ENCODE peak calls at places on chromosomes 12 and 14, in ten cellular contexts. N is HCT116, V is body of pancreas, I is A549, G is ovary, T is spleen, U is gastrocnemius medialis, F is suprapubic skin, R is uterus, H is stomach. B is an unnamed sample.
A peak's percentile ranks its signal among the peaks of the same experiment; 100 is the strongest.

GRCh38 chr12:29168000-29168399 is 18.9 kb downstream of the FAR2 start:
- DNase-seq in N (no peak), V (no peak), I (no peak), G (no peak), T (no peak), U (no peak), F (no peak), R (no peak), H (no peak), B (peak; percentile 69)

GRCh38 chr12:104827587-104827986 is 130.5 kb downstream of the SLC41A2 start:
- DNase-seq in N (no peak), V (no peak), I (no peak), G (no peak), T (no peak), U (no peak), F (no peak), R (no peak), H (no peak), B (no peak)

GRCh38 chr14:73462815-73463214 is 4.5 kb upstream of the NUMB start:
- DNase-seq in N (no peak), V (no peak), I (no peak), G (no peak), T (no peak), U (no peak), F (no peak), R (no peak), H (no peak), B (no peak)

GRCh38 chr14:35336171-35337073 is 44.2 kb downstream of the PSMA6 start:
- DNase-seq in N (no peak), V (peak; percentile 91), I (peak; percentile 89), G (peak; percentile 98), T (peak; percentile 92), U (peak; percentile 91), F (peak; percentile 92), R (peak; percentile 98), H (peak; percentile 94), B (peak; percentile 93)

GRCh38 chr14:68598621-68599447 is 194.0 kb downstream of the ZFP36L1 start:
- DNase-seq in N (peak; percentile 97), V (peak; percentile 89), I (peak; percentile 92), G (peak; percentile 76), T (peak; percentile 86), U (peak; percentile 59), F (peak; percentile 81), R (peak; percentile 66), H (peak; percentile 80), B (peak; percentile 75)

GRCh38 chr12:12883369-12884001 is 7.9 kb upstream of the GPRC5A start:
- DNase-seq in N (no peak), V (no peak), I (peak; percentile 31), G (no peak), T (no peak), U (no peak), F (no peak), R (no peak), H (peak; percentile 47), B (no peak)

GRCh38 chr14:59215353-59215752 is 26.9 kb downstream of the DAAM1 start:
- DNase-seq in N (no peak), V (peak; percentile 82), I (no peak), G (peak; percentile 36), T (no peak), U (peak; percentile 81), F (peak; percentile 84), R (peak; percentile 77), H (peak; percentile 85), B (no peak)

GRCh38 chr12:85363382-85364190 is 83.6 kb downstream of the ALX1 start:
- DNase-seq in N (no peak), V (no peak), I (no peak), G (peak; percentile 16), T (no peak), U (no peak), F (no peak), R (no peak), H (no peak), B (no peak)

GRCh38 chr14:105999361-106000028 is 473.1 kb downstream of the TMEM121 start:
- DNase-seq in N (peak; percentile 24), V (peak; percentile 59), I (no peak), G (peak; percentile 22), T (peak; percentile 87), U (no peak), F (no peak), R (no peak), H (peak; percentile 68), B (no peak)

GRCh38 chr12:19520646-19521045 is 81.4 kb downstream of the AEBP2 start:
- DNase-seq in N (no peak), V (no peak), I (no peak), G (no peak), T (no peak), U (no peak), F (no peak), R (no peak), H (no peak), B (no peak)

GRCh38 chr12:114681149-114681849 is 2.7 kb downstream of the TBX3 start:
- DNase-seq in N (no peak), V (no peak), I (no peak), G (no peak), T (no peak), U (no peak), F (no peak), R (no peak), H (no peak), B (no peak)

GRCh38 chr12:14959463-14959862 is 1.9 kb downstream of the ARHGDIB start:
- DNase-seq in N (no peak), V (no peak), I (no peak), G (no peak), T (no peak), U (no peak), F (no peak), R (no peak), H (no peak), B (no peak)

GRCh38 chr12:39763071-39763893 is 143.7 kb upstream of the ABCD2 start:
- DNase-seq in N (no peak), V (no peak), I (no peak), G (no peak), T (no peak), U (no peak), F (no peak), R (no peak), H (no peak), B (no peak)

GRCh38 chr12:4518106-4518728 is 20.5 kb upstream of the RAD51AP1 start:
- DNase-seq in N (peak; percentile 16), V (no peak), I (no peak), G (no peak), T (no peak), U (no peak), F (no peak), R (no peak), H (no peak), B (no peak)

GRCh38 chr14:55446833-55447232 is 6.4 kb upstream of the TBPL2 start:
- DNase-seq in N (peak; percentile 69), V (no peak), I (no peak), G (peak; percentile 29), T (no peak), U (no peak), F (no peak), R (no peak), H (no peak), B (no peak)

GRCh38 chr12:120238839-120239445 is 26.6 kb downstream of the PXN start:
- DNase-seq in N (no peak), V (no peak), I (no peak), G (no peak), T (no peak), U (peak; percentile 25), F (no peak), R (no peak), H (no peak), B (no peak)

GRCh38 chr14:34147461-34147860 is 196.6 kb upstream of the EGLN3 start:
- DNase-seq in N (no peak), V (no peak), I (no peak), G (no peak), T (no peak), U (no peak), F (no peak), R (no peak), H (no peak), B (no peak)

GRCh38 chr12:56957229-56958052 is at the start of gene RDH16:
- DNase-seq in N (no peak), V (no peak), I (no peak), G (no peak), T (no peak), U (no peak), F (peak; percentile 68), R (no peak), H (no peak), B (no peak)
- TF ChIP-seq POLR2A in N (no peak), V (no peak), I (no peak), G (no peak), T (no peak), U (no peak), F (no peak), R (no peak), H (no peak), B (no peak)

DNA sequence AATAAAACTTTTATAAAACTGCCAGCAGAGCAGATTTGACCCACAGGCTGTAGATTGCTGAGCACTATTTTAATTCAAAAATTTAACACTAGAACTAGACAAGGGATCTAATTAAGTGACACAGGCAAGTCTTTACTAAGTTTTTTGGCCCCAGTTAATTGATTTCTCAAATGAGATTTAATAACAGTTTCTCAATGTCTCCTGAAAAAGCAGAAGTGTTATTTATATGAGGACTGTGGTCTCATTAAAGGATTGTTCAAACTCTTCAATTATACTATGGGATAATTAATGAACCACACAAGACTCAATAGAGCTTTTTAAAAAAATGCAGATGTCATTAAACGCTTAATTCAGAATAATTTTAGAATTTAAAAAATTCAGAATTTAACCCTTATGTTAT is 1.9 kb downstream of the HEATR5A start:
- DNase-seq in N (no peak), V (no peak), I (no peak), G (no peak), T (no peak), U (no peak), F (no peak), R (no peak), H (no peak), B (no peak)
- H3K4me3 ChIP-seq in N (no peak overlapping the region), V (no peak overlapping the region), I (peak overlapping the region; percentile 95), G (no peak overlapping the region), T (no peak overlapping the region), U (no peak overlapping the region), F (no peak overlapping the region), R (no peak overlapping the region), H (no peak overlapping the region), B (no peak overlapping the region)

DNA sequence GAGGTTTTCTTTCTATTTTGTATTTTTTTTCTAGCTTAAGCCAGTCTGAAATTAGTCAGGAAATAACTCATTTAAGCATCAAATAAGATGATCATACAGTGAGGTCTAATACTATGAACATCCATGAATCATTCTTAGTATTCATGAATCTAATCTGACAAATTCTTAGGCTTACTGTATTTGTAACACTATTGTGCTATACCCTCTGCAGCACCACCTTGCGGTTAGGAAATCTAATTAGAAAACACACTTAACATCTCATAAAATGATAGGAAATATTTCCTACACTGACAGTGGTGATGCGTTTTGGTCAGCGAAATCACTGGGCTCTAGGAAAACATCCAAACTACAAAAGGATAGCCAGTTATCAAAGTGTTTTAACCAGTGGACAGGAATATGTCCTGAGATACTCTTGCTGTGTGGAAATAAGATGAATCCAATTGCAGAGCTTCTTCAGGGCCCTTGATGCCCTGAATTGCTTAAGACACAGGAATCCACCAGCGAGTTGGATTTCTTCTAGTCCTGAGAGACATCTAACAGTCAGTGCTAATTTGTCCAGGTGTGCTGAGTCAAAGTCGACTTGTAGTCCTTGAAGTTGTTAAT is 109.3 kb upstream of the MYF6 start:
- DNase-seq in N (peak; percentile 16), V (peak; percentile 2), I (no peak), G (no peak), T (no peak), U (no peak), F (no peak), R (no peak), H (no peak), B (no peak)
- TF ChIP-seq CTCF in N (peak; percentile 26), V (no peak), I (peak; percentile 60), G (no peak), T (no peak), U (no peak), F (no peak), R (no peak), H (no peak), B (peak; percentile 8)

GRCh38 chr14:97776890-97777564 is 979.8 kb downstream of the VRK1 start:
- DNase-seq in N (no peak), V (no peak), I (no peak), G (no peak), T (no peak), U (no peak), F (no peak), R (no peak), H (no peak), B (no peak)
- TF ChIP-seq POLR2A in N (no peak), V (no peak), I (no peak), G (no peak), T (no peak), U (no peak), F (no peak), R (no peak), H (no peak), B (no peak)